ENCODE peak calls at places on chromosomes 7 and 10, in seven cellular contexts. U is aorta, W is A549, A is brain microvascular endothelial cell, R is heart left ventricle, Z is cardiac muscle cell, Q is mesendoderm. K is an unnamed sample.

GRCh38 chr7:143988986-143989745 is 11.0 kb upstream of the OR6B1 start:
- DNase-seq in W (no peak), A (peak), Z (peak), Q (no peak), R (no peak), U (no peak), K (no peak)

GRCh38 chr7:152464312-152465117 is 28.7 kb upstream of the KMT2C start:
- DNase-seq in Z (peak), A (peak), Q (peak), W (peak), R (peak), U (peak), K (peak)

GRCh38 chr10:96673318-96674099 is 46.8 kb downstream of the PIK3AP1 start:
- DNase-seq in A (peak), Z (peak), W (peak), Q (no peak), R (peak), U (no peak), K (peak)

GRCh38 chr10:92419740-92420553 is 129.0 kb downstream of the MARCHF5 start:
- DNase-seq in U (peak), R (peak), A (peak), Z (peak), Q (peak), W (no peak), K (no peak)

GRCh38 chr10:97882142-97883091 is 32.8 kb downstream of the GOLGA7B start:
- DNase-seq in U (peak), W (peak), R (no peak), Z (peak), Q (no peak), A (peak), K (peak)

GRCh38 chr10:74963549-74963948 is 137.1 kb downstream of the KAT6B start:
- DNase-seq in U (no peak), R (no peak), W (no peak), Z (no peak), A (no peak), Q (no peak), K (no peak)

GRCh38 chr10:128147064-128147463 is 20.8 kb upstream of the MKI67 start:
- DNase-seq in A (no peak), Z (no peak), U (no peak), Q (no peak), R (no peak), W (no peak), K (no peak)

GRCh38 chr7:141702047-141702567 is at the start of gene DENND11:
- DNase-seq in U (peak), A (no peak), Q (peak), Z (peak), R (peak), W (no peak), K (peak)

GRCh38 chr7:150910996-150911422 is 58.7 kb downstream of the AOC1 start:
- DNase-seq in U (no peak), A (no peak), W (no peak), Z (no peak), R (no peak), Q (no peak), K (no peak)

GRCh38 chr10:131888186-131888604 is 12.6 kb upstream of the PPP2R2D start:
- DNase-seq in W (no peak), Q (no peak), A (no peak), Z (no peak), R (no peak), U (no peak), K (no peak)

GRCh38 chr7:117704098-117704497 is 169.1 kb downstream of the CTTNBP2 start:
- DNase-seq in U (no peak), W (no peak), R (no peak), Q (no peak), Z (no peak), A (no peak), K (no peak)

GRCh38 chr7:36806897-36807296 is 82.6 kb upstream of the AOAH start:
- DNase-seq in R (no peak), U (no peak), Q (no peak), A (no peak), Z (no peak), W (no peak), K (no peak)

GRCh38 chr7:130879191-130879590 is 145.2 kb upstream of the KLF14 start:
- DNase-seq in W (no peak), Z (no peak), R (no peak), Q (no peak), A (no peak), U (no peak), K (no peak)

GRCh38 chr10:77179015-77179695 is 458.5 kb downstream of the KCNMA1 start:
- DNase-seq in Q (peak), U (peak), R (no peak), A (peak), W (peak), Z (peak), K (peak)

GRCh38 chr7:2266911-2267310 is 24.9 kb downstream of the NUDT1 start:
- DNase-seq in Z (no peak), A (no peak), R (no peak), U (no peak), W (peak), Q (no peak), K (peak)

GRCh38 chr7:91657386-91658120 is 222.9 kb downstream of the MTERF1 start:
- DNase-seq in R (no peak), A (peak), W (peak), Z (peak), Q (peak), U (no peak), K (no peak)

GRCh38 chr10:67839957-67840356 is 2.0 kb upstream of the DNAJC12 start:
- DNase-seq in A (no peak), Z (peak), W (peak), R (no peak), Q (no peak), U (no peak), K (peak)

GRCh38 chr7:70354409-70355169 is 756.3 kb downstream of the AUTS2 start:
- DNase-seq in Q (no peak), R (no peak), U (no peak), A (no peak), W (no peak), Z (no peak), K (no peak)

GRCh38 chr7:144827581-144828139 is 8.2 kb downstream of the TPK1 start:
- DNase-seq in R (no peak), Z (peak), W (no peak), Q (peak), A (peak), U (no peak), K (peak)

GRCh38 chr10:19250542-19250941 is 201.9 kb downstream of the MALRD1 start:
- DNase-seq in Q (no peak), U (no peak), R (no peak), A (peak), Z (peak), W (no peak), K (no peak)

GRCh38 chr7:48126037-48126436 is 37.0 kb downstream of the UPP1 start:
- DNase-seq in Z (no peak), A (no peak), R (no peak), Q (no peak), W (no peak), U (no peak), K (no peak)

GRCh38 chr10:80452688-80453391 is 1.3 kb upstream of the TSPAN14 start:
- DNase-seq in Q (no peak), W (no peak), U (no peak), R (no peak), Z (no peak), A (no peak), K (no peak)
- H3K4me3 ChIP-seq in Q (no peak), W (peak), U (no peak), R (peak), Z (peak), A (peak), K (no peak)

GRCh38 chr7:111931958-111932357 is 274.2 kb downstream of the DOCK4 start:
- DNase-seq in W (no peak), Q (no peak), R (no peak), Z (no peak), A (no peak), U (no peak), K (no peak)
- H3K27ac ChIP-seq in W (no peak), Q (no peak), R (no peak), Z (no peak), A (no peak), U (no peak), K (no peak)

GRCh38 chr7:26792573-26792972 is 71.8 kb downstream of the SKAP2 start:
- DNase-seq in U (no peak), Q (no peak), R (no peak), Z (no peak), W (no peak), A (no peak), K (no peak)

GRCh38 chr7:26789481-26790175 is 74.8 kb downstream of the SKAP2 start:
- DNase-seq in Q (no peak), R (no peak), Z (no peak), A (no peak), W (no peak), U (no peak), K (no peak)

GRCh38 chr7:26794541-26794940 is 69.8 kb downstream of the SKAP2 start:
- DNase-seq in Q (no peak), U (no peak), A (no peak), W (no peak), Z (no peak), R (no peak), K (no peak)
- H3K4me3 ChIP-seq in Q (no peak), U (no peak), A (no peak), W (no peak), Z (no peak), R (no peak), K (no peak)

GRCh38 chr10:7475954-7476353 is 65.1 kb upstream of the SFMBT2 start:
- DNase-seq in R (no peak), W (no peak), Q (no peak), A (no peak), Z (no peak), U (no peak), K (no peak)
- H3K27ac ChIP-seq in R (no peak), W (no peak), Q (no peak), A (no peak), Z (no peak), U (no peak), K (no peak)

GRCh38 chr10:1424648-1425047 is 312.7 kb downstream of the ADARB2 start:
- DNase-seq in W (no peak), U (no peak), Q (no peak), R (no peak), Z (no peak), A (no peak), K (no peak)
- H3K4me3 ChIP-seq in W (no peak), U (no peak), Q (no peak), R (no peak), Z (no peak), A (no peak), K (no peak)

DNA sequence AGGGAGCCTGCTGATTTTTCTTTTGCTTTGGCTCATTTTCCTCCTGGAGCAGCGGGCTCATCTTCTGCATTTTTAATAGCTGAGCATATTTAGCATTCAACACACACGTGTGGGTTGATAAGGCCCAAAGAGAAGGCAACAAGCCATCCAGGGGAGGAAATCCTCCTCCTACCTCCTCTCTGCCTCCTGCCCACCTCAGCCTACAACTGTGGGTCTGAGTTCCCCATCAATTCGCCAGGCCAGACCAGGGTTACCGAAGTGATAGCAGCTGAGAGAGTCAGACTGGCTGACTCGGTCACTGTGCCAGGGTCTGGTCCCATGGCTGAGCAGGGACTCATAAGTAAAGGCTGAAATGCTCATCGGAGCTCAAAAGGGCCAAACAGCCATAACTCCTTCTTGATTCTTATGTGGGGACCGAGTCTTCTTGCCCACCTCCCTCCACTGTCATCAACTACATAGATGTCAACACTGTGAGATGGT is 74.6 kb upstream of the EFCAB10 start:
- DNase-seq in Z (no peak), R (no peak), W (no peak), Q (no peak), A (no peak), U (no peak), K (no peak)
- H3K27ac ChIP-seq in Z (no peak), R (peak), W (no peak), Q (peak), A (no peak), U (no peak), K (no peak)

GRCh38 chr7:85019778-85020177 is 167.1 kb downstream of the SEMA3D start:
- DNase-seq in Z (no peak), Q (peak), R (no peak), W (no peak), A (no peak), U (no peak), K (no peak)

GRCh38 chr7:85023066-85023687 is 163.7 kb downstream of the SEMA3D start:
- DNase-seq in Z (peak), A (peak), W (peak), U (no peak), Q (peak), R (no peak), K (no peak)

GRCh38 chr7:85021090-85021704 is 165.7 kb downstream of the SEMA3D start:
- DNase-seq in R (no peak), A (no peak), Z (peak), U (no peak), Q (no peak), W (peak), K (peak)

GRCh38 chr7:85022064-85022697 is 164.7 kb downstream of the SEMA3D start:
- DNase-seq in U (no peak), Q (no peak), Z (no peak), R (no peak), W (peak), A (no peak), K (no peak)

DNA sequence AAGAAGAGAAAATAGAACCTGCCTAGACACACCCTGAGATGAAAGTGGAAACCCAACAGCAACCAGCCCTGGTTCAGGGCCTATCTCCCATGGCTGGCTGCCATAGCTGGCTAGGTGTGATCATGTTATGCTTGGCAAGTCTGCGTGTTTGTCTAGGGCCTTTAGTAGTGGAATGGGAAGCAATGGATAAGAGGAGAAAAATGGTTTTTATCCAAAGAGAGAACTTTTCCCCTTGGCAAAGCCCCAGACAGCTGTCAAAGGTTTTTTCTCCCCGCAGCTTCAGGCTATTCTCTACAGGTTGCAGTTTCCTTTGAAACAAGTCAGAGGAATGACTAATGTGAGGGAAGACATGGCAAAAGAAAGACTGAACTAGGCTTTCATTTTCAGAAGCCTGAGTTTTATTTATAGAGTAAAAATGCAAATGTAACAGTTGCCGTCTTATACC is 161.5 kb downstream of the SEMA3D start:
- DNase-seq in W (no peak), Q (no peak), Z (peak), A (peak), R (peak), U (no peak), K (no peak)
- H3K4me3 ChIP-seq in W (no peak), Q (no peak), Z (no peak), A (no peak), R (no peak), U (no peak), K (no peak)

DNA sequence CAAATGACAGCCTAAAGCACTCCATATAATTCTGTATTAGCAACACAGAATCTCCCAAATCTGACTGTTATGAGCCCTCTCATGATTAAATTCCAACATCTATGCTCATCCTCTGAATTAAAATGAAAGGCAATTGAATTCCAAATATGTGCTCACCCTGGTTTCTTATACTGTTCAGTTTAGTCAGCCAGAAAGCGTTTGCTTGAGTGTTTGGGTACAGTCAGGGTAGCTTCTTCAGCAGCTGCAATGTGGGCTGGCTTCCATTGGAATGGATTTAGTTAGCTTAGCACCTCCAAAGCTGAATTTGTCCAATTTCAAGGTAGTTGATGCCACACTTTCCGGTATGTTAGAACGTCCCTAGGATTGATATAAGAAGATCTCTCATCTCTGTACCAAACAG is 9.3 kb downstream of the KLHL7 start:
- DNase-seq in Z (no peak), R (no peak), U (no peak), A (no peak), Q (no peak), W (no peak), K (no peak)
- H3K27ac ChIP-seq in Z (no peak), R (no peak), U (no peak), A (no peak), Q (peak), W (no peak), K (no peak)